ENCODE peak calls at places on chromosomes 4 and X, in nine cellular contexts. N is ovary, H is cardiac muscle cell, S is astrocyte of the spinal cord, G is Peyer's patch, J is HepG2, Y is left ventricle myocardium inferior, W is colonic mucosa, B is endothelial cell of umbilical vein. P is an unnamed sample.

GRCh38 chrX:109352121-109352556 is 129.7 kb downstream of the GUCY2F start:
- DNase-seq in Y (peak; percentile 14), B (no peak), J (no peak), W (no peak), G (no peak), N (peak; percentile 27), H (no peak), S (peak; percentile 51), P (no peak)

GRCh38 chr4:1725521-1725920 is 4.2 kb downstream of the TACC3 start:
- DNase-seq in B (no peak), H (no peak), W (no peak), G (no peak), J (no peak), N (no peak), Y (peak; percentile 12), S (no peak), P (no peak)

GRCh38 chrX:150365051-150365952 is 2.2 kb downstream of the MAMLD1 start:
- DNase-seq in J (no peak), G (peak; percentile 75), B (peak; percentile 62), N (peak; percentile 87), W (peak; percentile 62), S (peak; percentile 56), H (peak; percentile 63), Y (peak; percentile 76), P (no peak)

GRCh38 chr4:125420499-125420898 is 105.7 kb downstream of the FAT4 start:
- DNase-seq in B (no peak), J (no peak), Y (no peak), G (no peak), N (no peak), H (peak; percentile 52), S (no peak), W (no peak), P (no peak)

GRCh38 chrX:129957241-129958099 is 25.0 kb upstream of the BCORL1 start:
- DNase-seq in S (peak; percentile 16), N (peak; percentile 66), J (no peak), Y (peak; percentile 67), W (peak; percentile 68), H (peak; percentile 60), B (peak; percentile 18), G (peak; percentile 88), P (no peak)

GRCh38 chrX:39002466-39002865 is 201.2 kb downstream of the MID1IP1 start:
- DNase-seq in S (no peak), J (no peak), W (no peak), N (no peak), Y (no peak), H (no peak), G (no peak), B (no peak), P (no peak)

GRCh38 chrX:19839770-19840254 is 47.6 kb downstream of the SH3KBP1 start:
- DNase-seq in J (no peak), W (no peak), H (no peak), Y (no peak), N (no peak), S (no peak), G (no peak), B (no peak), P (no peak)

GRCh38 chr4:42501624-42502401 is 104.5 kb downstream of the SHISA3 start:
- DNase-seq in B (peak; percentile 9), W (no peak), G (no peak), J (no peak), H (peak; percentile 14), N (no peak), S (peak; percentile 25), Y (no peak), P (no peak)

GRCh38 chrX:12814434-12814833 is 23.2 kb downstream of the PRPS2 start:
- DNase-seq in S (peak; percentile 41), W (peak; percentile 32), N (no peak), H (peak; percentile 28), Y (no peak), J (peak; percentile 29), B (peak; percentile 65), G (peak; percentile 63), P (peak; percentile 14)

DNA sequence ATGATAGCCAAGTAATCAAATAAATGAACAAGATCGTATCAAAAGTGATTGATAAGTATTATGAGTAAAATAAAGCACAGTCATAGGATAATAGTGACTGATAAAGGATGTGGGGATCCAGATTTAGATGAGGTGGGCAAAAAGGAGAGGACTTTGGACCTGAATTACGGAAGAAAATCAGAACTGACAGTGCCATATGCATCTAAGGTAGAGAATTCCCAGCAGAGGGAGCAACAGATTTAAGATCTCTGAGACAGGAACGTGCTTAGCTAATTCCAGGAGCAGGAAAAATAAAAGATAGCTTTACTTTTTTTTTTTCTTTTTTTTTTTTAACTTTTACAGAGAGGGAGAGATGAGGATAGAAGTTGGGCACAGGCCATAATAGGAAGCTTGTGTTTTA is 189.9 kb downstream of the NWD2 start:
- DNase-seq in J (no peak), N (no peak), S (no peak), G (no peak), W (no peak), B (no peak), Y (no peak), H (no peak), P (no peak)
- TF ChIP-seq CTCF in J (peak; percentile 33), N (no peak), S (peak; percentile 17), G (no peak), W (no peak), B (no peak), Y (no peak), H (peak; percentile 34), P (no peak)

GRCh38 chr4:87559090-87559837 is 30.1 kb upstream of the SPARCL1 start:
- DNase-seq in N (no peak), W (no peak), B (no peak), H (peak; percentile 24), G (peak; percentile 56), Y (no peak), S (no peak), J (no peak), P (no peak)
- H3K4me3 ChIP-seq in N (no peak overlapping the region), W (no peak overlapping the region), B (no peak overlapping the region), H (no peak overlapping the region), G (no peak overlapping the region), Y (no peak overlapping the region), S (no peak overlapping the region), J (no peak overlapping the region), P (no peak overlapping the region)

GRCh38 chr4:184806711-184807110 is 19.1 kb downstream of the ACSL1 start:
- DNase-seq in Y (no peak), B (no peak), G (no peak), N (no peak), J (no peak), W (no peak), H (no peak), S (no peak), P (no peak)

GRCh38 chr4:184804621-184805020 is 21.1 kb downstream of the ACSL1 start:
- DNase-seq in S (no peak), G (no peak), J (no peak), H (no peak), B (no peak), W (no peak), Y (no peak), N (no peak), P (no peak)

GRCh38 chr4:184806246-184806550 is 19.6 kb downstream of the ACSL1 start:
- DNase-seq in N (no peak), B (no peak), H (no peak), S (no peak), W (no peak), J (no peak), Y (no peak), G (no peak), P (no peak)

GRCh38 chr4:184807261-184807660 is 18.5 kb downstream of the ACSL1 start:
- DNase-seq in G (peak; percentile 29), B (no peak), N (no peak), H (no peak), Y (no peak), S (peak; percentile 16), J (no peak), W (no peak), P (no peak)

DNA sequence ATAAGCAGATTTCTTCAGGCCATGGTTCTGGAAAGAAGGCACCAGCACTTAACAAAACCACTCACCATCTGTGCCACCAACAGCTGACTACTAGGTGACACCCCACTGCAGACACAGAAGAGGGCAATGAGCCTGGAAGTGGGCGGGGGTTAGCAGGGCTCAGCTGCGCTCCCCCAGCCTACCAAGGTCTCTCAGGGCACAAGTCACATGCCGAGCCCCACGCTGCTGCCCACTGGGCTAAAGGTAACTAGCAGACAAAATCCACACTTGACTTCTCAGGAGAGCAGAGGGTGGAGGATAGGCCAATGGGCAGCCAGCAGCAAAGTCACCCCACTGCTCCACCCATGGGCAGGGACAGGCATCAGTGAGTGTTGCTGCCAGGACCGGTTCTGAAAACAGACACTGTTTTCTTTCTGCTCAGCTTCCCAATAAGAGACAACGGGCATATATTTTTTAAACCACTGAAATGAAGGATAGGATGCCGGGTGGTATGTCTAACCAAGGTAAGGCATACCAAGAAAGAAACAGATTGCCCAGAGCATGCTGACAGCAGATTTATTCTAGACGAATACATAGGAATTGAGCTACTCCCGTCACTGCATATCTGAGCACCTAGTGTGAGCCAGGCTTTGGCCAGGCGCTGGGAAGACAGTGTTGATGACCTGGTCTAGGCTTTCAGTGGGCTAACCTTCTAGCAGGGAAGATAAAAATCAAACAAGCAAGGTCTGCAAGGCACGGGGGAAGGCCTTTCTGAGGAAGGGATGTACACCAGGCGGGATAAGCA is 20.1 kb downstream of the ACSL1 start:
- DNase-seq in Y (peak; percentile 84), W (peak; percentile 88), S (no peak), G (peak; percentile 77), H (no peak), J (no peak), N (no peak), B (no peak), P (no peak)
- TF ChIP-seq CTCF in Y (peak; percentile 16), W (no peak), S (no peak), G (no peak), H (no peak), J (no peak), N (no peak), B (no peak), P (no peak)

DNA sequence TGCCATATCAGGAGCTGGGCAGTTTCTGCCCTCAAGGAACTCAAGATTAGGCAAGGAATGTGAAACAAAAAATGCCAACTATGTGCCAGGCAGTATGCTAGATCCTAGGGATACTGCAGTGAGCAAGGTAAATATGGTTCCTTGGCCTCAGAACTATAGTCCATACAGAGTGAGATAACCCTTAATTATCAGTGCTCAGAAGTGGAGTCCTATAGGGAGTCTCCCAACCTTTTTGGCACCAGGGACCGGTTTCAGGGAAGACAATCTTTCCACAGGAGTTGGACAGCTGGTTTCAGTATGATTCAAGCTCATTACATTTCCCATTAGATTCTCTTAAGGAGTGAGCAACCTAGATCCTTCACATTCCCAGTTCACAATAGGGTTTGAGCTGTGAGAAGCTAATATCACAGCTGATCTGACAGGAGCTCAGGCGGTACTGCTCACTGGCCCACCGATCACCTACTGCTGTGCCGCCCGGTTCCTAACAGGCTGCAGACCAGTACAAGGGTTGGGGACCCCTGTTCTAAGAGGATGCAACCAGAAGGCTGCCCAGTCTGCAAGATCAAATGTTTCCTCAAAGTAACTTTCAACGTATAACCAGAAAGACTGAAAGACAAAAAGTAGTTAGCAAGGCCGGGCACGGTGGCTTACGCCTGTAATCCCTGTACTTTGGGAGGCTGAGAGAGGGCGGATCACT is 1.7 kb upstream of the SRP72 start:
- DNase-seq in G (no peak), H (no peak), B (no peak), J (no peak), Y (no peak), S (no peak), N (no peak), W (no peak), P (peak; percentile 3)
- H3K4me3 ChIP-seq in G (no peak overlapping the region), H (peak overlapping the region; percentile 94), B (no peak overlapping the region), J (peak overlapping the region; percentile 21), Y (peak overlapping the region; percentile 92), S (peak overlapping the region; percentile 61), N (peak overlapping the region; percentile 94), W (no peak overlapping the region), P (peak overlapping the region; percentile 88)